ENCODE peak calls at places on chromosomes 7 and 10, in nine cellular contexts. J is uterus, O is thyroid gland, L is esophagus muscularis mucosa, H is Peyer's patch, Y is Panc1, N is lower lobe of right lung, X is heart left ventricle, A is ovary. Z is an unnamed sample.

GRCh38 chr7:41881313-41882130 is 178.6 kb upstream of the INHBA start:
- DNase-seq in A (no peak), X (no peak), L (no peak), Y (no peak), N (peak; percentile 83), J (no peak), H (peak; percentile 81), O (no peak), Z (peak; percentile 39)

GRCh38 chr7:151631149-151631967 is 111.7 kb upstream of the RHEB start:
- DNase-seq in J (peak; percentile 30), Y (no peak), A (no peak), L (no peak), X (no peak), O (no peak), N (no peak), H (no peak), Z (peak; percentile 39)

GRCh38 chr7:20307119-20307518 is 23.6 kb upstream of the ITGB8 start:
- DNase-seq in J (no peak), A (no peak), O (no peak), H (no peak), X (no peak), Y (no peak), L (no peak), N (no peak), Z (peak; percentile 66)

GRCh38 chr7:123757095-123757494 is 8.3 kb upstream of the WASL start:
- DNase-seq in Y (no peak), A (no peak), L (no peak), H (no peak), J (no peak), O (no peak), X (no peak), N (no peak), Z (no peak)

GRCh38 chr10:75470901-75471300 is 39.5 kb downstream of the LRMDA start:
- DNase-seq in A (peak; percentile 44), N (no peak), X (no peak), H (no peak), Y (no peak), O (no peak), L (no peak), J (peak; percentile 37), Z (peak; percentile 18)

GRCh38 chr7:134632937-134633540 is 13.6 kb upstream of the BPGM start:
- DNase-seq in H (no peak), J (no peak), A (no peak), X (no peak), Y (no peak), N (no peak), L (no peak), O (peak; percentile 4), Z (peak; percentile 65)

GRCh38 chr7:30363778-30364563 is 79.6 kb downstream of the ZNRF2 start:
- DNase-seq in X (no peak), L (no peak), N (no peak), J (no peak), A (no peak), H (no peak), O (no peak), Y (no peak), Z (no peak)

GRCh38 chr7:1794888-1795542 is 124.9 kb downstream of the ELFN1 start:
- DNase-seq in Y (no peak), N (no peak), A (no peak), L (no peak), O (no peak), H (no peak), J (no peak), X (no peak), Z (peak; percentile 14)

GRCh38 chr7:69844264-69844868 is 246.1 kb downstream of the AUTS2 start:
- DNase-seq in L (no peak), O (no peak), A (no peak), H (no peak), N (no peak), Y (no peak), X (no peak), J (no peak), Z (no peak)

GRCh38 chr10:105187243-105187642 is 546.2 kb downstream of the SORCS3 start:
- DNase-seq in Y (no peak), L (no peak), O (no peak), N (no peak), X (no peak), H (no peak), A (no peak), J (no peak), Z (no peak)

GRCh38 chr10:12419279-12419847 is 70.0 kb downstream of the CAMK1D start:
- DNase-seq in L (peak; percentile 93), X (no peak), Y (peak; percentile 70), J (peak; percentile 82), N (no peak), A (no peak), H (no peak), O (peak; percentile 51), Z (peak; percentile 100)

GRCh38 chr10:9081253-9081652 is 1026.8 kb downstream of the GATA3 start:
- DNase-seq in H (no peak), A (no peak), L (no peak), Y (no peak), X (no peak), J (no peak), O (no peak), N (no peak), Z (peak; percentile 7)

GRCh38 chr7:155316427-155317113 is 18.9 kb downstream of the INSIG1 start:
- DNase-seq in J (no peak), N (no peak), Y (no peak), L (no peak), O (no peak), H (no peak), X (no peak), A (no peak), Z (no peak)

GRCh38 chr10:98096731-98097130 is 37.7 kb upstream of the R3HCC1L start:
- DNase-seq in A (no peak), X (no peak), J (no peak), O (no peak), H (no peak), N (no peak), Y (no peak), L (no peak), Z (no peak)

GRCh38 chr7:44161371-44161770 is 20.2 kb upstream of the MYL7 start:
- DNase-seq in O (no peak), H (no peak), A (no peak), J (no peak), N (no peak), L (no peak), X (no peak), Y (no peak), Z (no peak)

GRCh38 chr7:112462236-112462635 is 12.0 kb downstream of the IFRD1 start:
- DNase-seq in J (peak; percentile 36), N (no peak), Y (no peak), O (peak; percentile 53), X (no peak), A (no peak), L (no peak), H (no peak), Z (peak; percentile 88)

GRCh38 chr10:129768437-129769355 is 195.4 kb downstream of the EBF3 start:
- DNase-seq in N (peak; percentile 39), J (no peak), A (no peak), X (no peak), Y (no peak), O (no peak), L (peak; percentile 87), H (no peak), Z (no peak)
- TF ChIP-seq CTCF in N (no peak), J (no peak), A (no peak), X (no peak), Y (no peak), O (no peak), L (no peak), H (no peak), Z (no peak)

GRCh38 chr10:117685431-117685830 is 142.9 kb downstream of the EMX2 start:
- DNase-seq in H (no peak), O (no peak), J (no peak), A (no peak), L (no peak), Y (no peak), N (no peak), X (no peak), Z (no peak)

GRCh38 chr10:117684211-117684610 is 141.7 kb downstream of the EMX2 start:
- DNase-seq in L (no peak), Y (no peak), A (no peak), X (no peak), H (no peak), O (no peak), N (no peak), J (no peak), Z (no peak)

GRCh38 chr10:117686606-117687005 is 144.1 kb downstream of the EMX2 start:
- DNase-seq in Y (no peak), J (no peak), N (no peak), X (no peak), L (no peak), H (no peak), A (no peak), O (no peak), Z (no peak)

GRCh38 chr10:117688358-117688757 is 145.8 kb downstream of the EMX2 start:
- DNase-seq in O (no peak), L (no peak), Y (no peak), A (no peak), N (no peak), H (no peak), X (no peak), J (no peak), Z (no peak)

DNA sequence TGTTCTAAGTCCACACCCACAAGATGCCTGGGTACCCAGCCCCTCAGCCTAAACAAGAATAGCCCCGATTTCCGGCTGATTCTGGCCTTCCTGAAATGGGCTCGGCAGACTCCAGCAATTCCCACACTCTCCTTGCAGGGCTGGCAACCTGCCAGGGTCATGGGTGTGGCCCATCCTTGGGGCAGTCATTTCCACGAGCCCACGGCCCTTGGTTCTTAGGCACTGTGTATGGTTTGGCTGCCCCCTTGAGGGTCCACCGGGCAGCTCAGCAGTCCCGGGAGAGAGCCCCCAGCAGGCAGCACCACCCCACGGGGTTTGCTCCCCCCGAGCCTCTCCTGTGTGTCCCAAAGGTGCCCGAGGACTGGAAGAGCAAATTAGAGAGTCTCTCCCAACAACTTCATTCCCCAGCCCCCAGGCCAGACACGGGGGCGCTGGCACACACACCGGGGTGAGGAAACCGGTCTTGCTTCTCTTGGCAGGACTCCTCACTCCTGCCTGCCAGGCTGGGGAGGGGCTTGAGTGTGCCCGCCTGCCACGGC is 142.2 kb downstream of the EMX2 start:
- DNase-seq in X (no peak), H (no peak), J (peak; percentile 49), O (peak; percentile 28), A (peak; percentile 30), L (no peak), N (peak; percentile 54), Y (no peak), Z (no peak)
- H3K4me1 ChIP-seq in X (no peaks in the 10 kb centered on the region), H (no peaks in the 10 kb centered on the region), J (no peaks in the 10 kb centered on the region), O (peaks cover 5% of the 10 kb centered on the region), A (no peaks in the 10 kb centered on the region), L (no peaks in the 10 kb centered on the region), N (no peaks in the 10 kb centered on the region), Y (no peaks in the 10 kb centered on the region), Z (no peaks in the 10 kb centered on the region)

GRCh38 chr10:48234295-48234694 is 40.2 kb downstream of the FRMPD2 start:
- DNase-seq in Y (no peak), X (no peak), H (no peak), N (no peak), J (no peak), O (no peak), L (no peak), A (no peak), Z (no peak)
- H3K27me3 ChIP-seq in Y (peaks cover 8% of the 10 kb centered on the region), X (no peaks in the 10 kb centered on the region), H (no peaks in the 10 kb centered on the region), N (no peaks in the 10 kb centered on the region), J (no peaks in the 10 kb centered on the region), O (no peaks in the 10 kb centered on the region), L (peaks cover 6% of the 10 kb centered on the region), A (no peaks in the 10 kb centered on the region), Z (peaks cover 3% of the 10 kb centered on the region)

GRCh38 chr10:5254488-5254887 is 57.9 kb downstream of the AKR1C4 start:
- DNase-seq in L (no peak), O (no peak), A (no peak), N (no peak), J (no peak), Y (no peak), X (no peak), H (no peak), Z (no peak)

GRCh38 chr10:5252177-5253037 is 55.8 kb downstream of the AKR1C4 start:
- DNase-seq in X (no peak), N (no peak), A (no peak), H (no peak), O (no peak), Y (no peak), L (no peak), J (no peak), Z (no peak)
- TF ChIP-seq CTCF in X (no peak), N (no peak), A (no peak), H (no peak), O (no peak), Y (no peak), L (no peak), J (no peak), Z (no peak)

Z was measured in fibroblast of lung.